ENCODE peak calls at places on chromosomes 7 and 10, in eight cellular contexts. J is IMR-90; O is CD4-positive, alpha-beta T cell; W is left ventricle myocardium inferior; F is fibroblast of the aortic adventitia; S is AG04449; B is RWPE1; R is hepatocyte. E is an unnamed sample.

GRCh38 chr10:1358147-1358546 is 302.0 kb downstream of the WDR37 start:
- DNase-seq in B (no peak), S (no peak), W (no peak), J (no peak), F (no peak), O (no peak), R (no peak), E (no peak)

GRCh38 chr10:74079028-74079913 is 71.4 kb downstream of the AP3M1 start:
- DNase-seq in J (peak), O (no peak), F (peak), R (no peak), W (no peak), S (no peak), B (no peak), E (no peak)

GRCh38 chr10:34203966-34204630 is 611.0 kb downstream of the PARD3 start:
- DNase-seq in O (no peak), B (no peak), J (no peak), W (no peak), S (no peak), F (no peak), R (no peak), E (no peak)

GRCh38 chr7:4270941-4271715 is 411.0 kb upstream of the FOXK1 start:
- DNase-seq in B (no peak), W (no peak), J (no peak), S (no peak), F (no peak), O (no peak), R (no peak), E (no peak)

GRCh38 chr10:16227674-16228073 is 209.1 kb upstream of the PTER start:
- DNase-seq in W (no peak), F (no peak), S (no peak), J (no peak), B (no peak), R (no peak), O (no peak), E (no peak)

GRCh38 chr7:157854066-157854891 is 517.5 kb downstream of the DNAJB6 start:
- DNase-seq in J (no peak), B (no peak), W (peak), S (no peak), F (no peak), R (no peak), O (no peak), E (no peak)

GRCh38 chr10:86440874-86441838 is 74.6 kb upstream of the GRID1 start:
- DNase-seq in F (peak), B (peak), R (peak), W (no peak), O (no peak), J (peak), S (peak), E (peak)

GRCh38 chr7:135653285-135654080 is 8.8 kb upstream of the STMP1 start:
- DNase-seq in J (peak), R (no peak), W (no peak), B (no peak), S (no peak), O (no peak), F (no peak), E (no peak)

GRCh38 chr10:23472181-23472580 is 33.3 kb downstream of the OTUD1 start:
- DNase-seq in O (no peak), S (no peak), B (no peak), F (no peak), J (no peak), W (no peak), R (no peak), E (no peak)

DNA sequence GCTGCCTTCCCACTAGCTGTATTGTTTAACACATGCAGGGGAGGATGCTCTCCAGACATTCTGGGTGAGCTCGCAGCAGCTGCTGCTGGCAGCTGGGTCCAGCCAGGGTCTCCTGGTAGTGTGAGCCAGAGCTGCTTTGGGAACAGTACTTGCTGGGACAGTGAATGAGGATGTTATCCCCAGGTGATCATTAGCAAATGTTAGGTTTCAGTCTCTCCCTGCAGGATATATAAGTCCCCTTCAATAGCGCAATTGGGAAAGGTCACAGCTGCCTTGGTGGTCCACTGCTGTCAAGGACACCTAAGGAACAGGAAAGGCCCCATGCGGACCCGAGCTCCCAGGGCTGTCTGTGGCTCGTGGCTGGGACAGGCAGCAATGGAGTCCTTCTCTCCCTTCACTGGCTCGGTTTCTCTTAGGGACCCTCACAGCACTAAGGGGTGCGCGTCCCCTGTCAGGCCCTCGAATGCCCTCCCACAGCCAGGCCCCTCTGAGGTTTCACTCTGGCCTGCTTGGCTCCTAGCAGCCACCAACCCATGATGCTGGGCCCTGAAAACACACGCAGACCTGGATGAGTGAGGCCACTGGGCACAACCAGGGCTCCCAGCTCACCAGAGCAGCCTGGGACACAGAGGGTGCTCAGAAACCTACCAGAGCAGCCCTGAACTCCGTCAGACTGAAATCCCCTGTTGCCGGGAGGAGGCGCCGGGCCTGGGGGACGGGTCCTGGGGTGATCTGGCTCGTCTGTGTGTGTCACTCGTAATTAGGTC is 173.0 kb upstream of the LANCL2 start:
- DNase-seq in O (no peak), J (peak), F (no peak), W (no peak), S (no peak), R (no peak), B (no peak), E (no peak)
- TF ChIP-seq CTCF in O (no peak), J (peak), F (peak), W (no peak), S (peak), R (no peak), B (no peak), E (peak)

GRCh38 chr10:120946497-120946896 is 95.3 kb downstream of the WDR11 start:
- DNase-seq in W (no peak), S (no peak), O (no peak), R (no peak), F (no peak), B (no peak), J (no peak), E (no peak)

GRCh38 chr10:120943542-120943941 is 92.4 kb downstream of the WDR11 start:
- DNase-seq in S (no peak), J (no peak), O (no peak), B (no peak), W (no peak), F (no peak), R (no peak), E (no peak)

GRCh38 chr10:120945182-120945581 is 94.0 kb downstream of the WDR11 start:
- DNase-seq in R (no peak), F (no peak), B (no peak), J (no peak), O (no peak), S (no peak), W (no peak), E (no peak)

GRCh38 chr10:120944586-120945125 is 93.5 kb downstream of the WDR11 start:
- DNase-seq in S (no peak), O (no peak), B (no peak), W (no peak), F (no peak), R (no peak), J (no peak), E (no peak)

GRCh38 chr10:120945801-120946302 is 94.7 kb downstream of the WDR11 start:
- DNase-seq in J (no peak), R (no peak), W (no peak), S (no peak), F (peak), O (no peak), B (peak), E (no peak)
- TF ChIP-seq CTCF in J (no peak), R (no peak), W (no peak), S (no peak), F (no peak), O (no peak), B (no peak), E (no peak)

GRCh38 chr10:71187197-71187596 is 25.2 kb upstream of the UNC5B start:
- DNase-seq in S (no peak), F (no peak), R (no peak), W (no peak), B (no peak), O (no peak), J (no peak), E (no peak)

GRCh38 chr10:71184402-71184801 is 28.0 kb upstream of the UNC5B start:
- DNase-seq in B (no peak), O (no peak), R (no peak), J (no peak), W (no peak), F (no peak), S (no peak), E (no peak)

GRCh38 chr10:71188201-71188600 is 24.2 kb upstream of the UNC5B start:
- DNase-seq in J (no peak), S (no peak), F (no peak), R (no peak), B (no peak), O (no peak), W (no peak), E (no peak)

GRCh38 chr10:71185209-71185608 is 27.2 kb upstream of the UNC5B start:
- DNase-seq in S (no peak), J (no peak), W (no peak), F (no peak), R (no peak), O (no peak), B (no peak), E (no peak)

DNA sequence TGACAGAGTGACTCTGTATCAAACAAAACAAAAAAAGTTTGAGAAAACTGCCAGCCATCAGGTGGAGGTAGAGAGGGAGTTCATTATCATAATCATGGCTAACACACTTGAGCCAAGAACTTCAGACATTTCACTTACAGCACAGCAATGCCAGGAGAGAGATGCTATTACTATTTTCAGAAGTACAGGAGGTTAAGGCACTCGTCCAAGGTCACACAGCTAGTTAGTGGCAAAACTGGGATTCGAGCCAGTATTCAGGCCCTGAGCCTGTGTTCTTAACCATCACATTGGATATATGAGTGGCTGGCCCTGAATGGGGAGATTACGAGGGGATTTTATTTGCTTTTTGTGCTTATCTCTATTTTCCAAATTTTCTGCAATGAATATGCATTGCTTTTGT is 24.8 kb upstream of the UNC5B start:
- DNase-seq in R (no peak), S (no peak), F (peak), O (no peak), J (no peak), W (no peak), B (no peak), E (no peak)
- TF ChIP-seq CTCF in R (no peak), S (no peak), F (no peak), O (no peak), J (no peak), W (peak), B (no peak), E (no peak)

DNA sequence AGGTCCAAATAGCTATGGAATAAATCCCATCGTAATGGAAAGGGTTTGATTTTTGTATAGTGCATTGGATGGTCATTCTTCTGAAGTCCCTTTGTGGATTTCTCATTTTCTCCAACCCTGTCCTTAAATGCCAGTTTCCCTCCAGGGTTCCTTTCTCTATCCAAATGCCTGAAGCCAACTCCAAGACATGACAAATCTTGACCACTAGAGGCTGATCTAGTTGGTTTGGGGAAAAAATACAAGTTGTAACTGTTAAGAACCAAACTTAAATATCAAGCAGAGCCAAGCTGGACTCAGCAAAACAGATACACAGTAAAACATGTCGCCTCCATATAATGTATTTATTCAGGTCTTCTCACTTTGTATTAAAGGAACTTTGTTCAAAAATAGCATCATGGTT is 28.7 kb downstream of the FRMD4A start:
- DNase-seq in J (peak), S (no peak), B (peak), F (peak), O (no peak), W (no peak), R (no peak), E (peak)
- TF ChIP-seq CTCF in J (peak), S (peak), B (no peak), F (peak), O (no peak), W (peak), R (peak), E (peak)

DNA sequence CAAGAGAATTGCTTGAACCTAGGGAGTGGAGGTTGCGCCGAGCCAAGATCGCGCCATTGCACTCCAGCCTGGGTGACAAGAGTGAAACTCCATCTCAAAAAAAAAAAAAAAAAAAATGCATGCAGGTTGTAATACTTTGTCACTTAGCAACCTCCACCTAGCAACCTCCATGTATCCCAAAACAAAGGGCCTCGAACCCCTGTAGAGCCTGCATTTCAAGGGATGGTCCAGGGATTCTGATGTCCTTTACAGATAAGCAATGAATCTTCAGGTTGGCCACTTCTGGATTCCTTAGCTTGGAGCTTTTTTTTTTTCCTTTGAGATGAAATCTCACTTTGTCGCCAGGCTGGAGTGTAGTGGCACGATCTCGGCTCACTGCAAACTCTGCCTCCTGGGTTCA is 1211.0 kb downstream of the TYW1 start:
- DNase-seq in R (no peak), S (no peak), J (no peak), W (no peak), O (no peak), B (no peak), F (no peak), E (no peak)
- TF ChIP-seq CTCF in R (no peak), S (no peak), J (no peak), W (no peak), O (no peak), B (no peak), F (no peak), E (no peak)

GRCh38 chr10:126975221-126975620 is 70.0 kb downstream of the DOCK1 start:
- DNase-seq in J (no peak), F (no peak), S (no peak), B (no peak), O (no peak), R (no peak), W (no peak), E (no peak)

GRCh38 chr10:126964190-126964589 is 59.0 kb downstream of the DOCK1 start:
- DNase-seq in O (no peak), S (no peak), W (no peak), B (no peak), J (no peak), R (no peak), F (no peak), E (no peak)

GRCh38 chr10:126966938-126967337 is 61.7 kb downstream of the DOCK1 start:
- DNase-seq in B (no peak), S (no peak), J (no peak), O (no peak), F (no peak), W (no peak), R (no peak), E (no peak)

GRCh38 chr10:126972622-126973414 is 67.6 kb downstream of the DOCK1 start:
- DNase-seq in J (peak), S (peak), W (no peak), B (peak), F (peak), O (no peak), R (peak), E (peak)

GRCh38 chr10:126969310-126969709 is 64.1 kb downstream of the DOCK1 start:
- DNase-seq in O (no peak), F (peak), R (peak), B (peak), J (no peak), W (no peak), S (no peak), E (no peak)
- TF ChIP-seq CTCF in O (no peak), F (no peak), R (peak), B (no peak), J (no peak), W (peak), S (no peak), E (peak)

E was measured in HFFc6.